ENCODE peak calls at places on chromosomes 12 and 14, in seven cellular contexts. D is AG10803, J is Peyer's patch, K is endothelial cell of umbilical vein, R is choroid plexus epithelial cell, Y is heart right ventricle, A is mucosa of descending colon. C is an unnamed sample.

GRCh38 chr12:26274441-26275312 is 79.3 kb downstream of the SSPN start:
- DNase-seq in D (peak), J (peak), K (peak), R (peak), Y (peak), A (peak), C (peak)

GRCh38 chr12:20792971-20793370 is 17.5 kb upstream of the SLCO1B3 start:
- DNase-seq in D (no peak), J (no peak), K (no peak), R (no peak), Y (no peak), A (no peak), C (no peak)

GRCh38 chr12:24494401-24494800 is 454.5 kb downstream of the BCAT1 start:
- DNase-seq in D (no peak), J (no peak), K (no peak), R (peak), Y (no peak), A (no peak), C (no peak)

GRCh38 chr12:100578923-100579322 is 5.4 kb downstream of the GAS2L3 start:
- DNase-seq in D (no peak), J (no peak), K (no peak), R (no peak), Y (no peak), A (no peak), C (no peak)

GRCh38 chr14:54220122-54220691 is 176.6 kb upstream of the CDKN3 start:
- DNase-seq in D (no peak), J (no peak), K (peak), R (no peak), Y (peak), A (no peak), C (no peak)

GRCh38 chr12:29863665-29864064 is 79.9 kb upstream of the TMTC1 start:
- DNase-seq in D (no peak), J (no peak), K (no peak), R (no peak), Y (no peak), A (no peak), C (no peak)

GRCh38 chr14:65491274-65491673 is 78.7 kb downstream of the FUT8 start:
- DNase-seq in D (no peak), J (no peak), K (no peak), R (no peak), Y (no peak), A (no peak), C (no peak)

GRCh38 chr12:75545636-75546035 is 34.2 kb upstream of the KRR1 start:
- DNase-seq in D (no peak), J (no peak), K (no peak), R (no peak), Y (no peak), A (no peak), C (no peak)

GRCh38 chr12:24879644-24880043 is 69.3 kb downstream of the BCAT1 start:
- DNase-seq in D (peak), J (no peak), K (no peak), R (peak), Y (no peak), A (no peak), C (no peak)

GRCh38 chr14:36229262-36229661 is 52.7 kb upstream of the PTCSC3 start:
- DNase-seq in D (no peak), J (no peak), K (no peak), R (no peak), Y (no peak), A (no peak), C (no peak)

GRCh38 chr12:105862163-105862821 is 276.5 kb downstream of the NUAK1 start:
- DNase-seq in D (no peak), J (no peak), K (peak), R (no peak), Y (no peak), A (peak), C (no peak)

GRCh38 chr14:49306152-49306751 is 279.9 kb downstream of the RPS29 start:
- DNase-seq in D (peak), J (no peak), K (peak), R (peak), Y (no peak), A (no peak), C (peak)

GRCh38 chr12:117012189-117012805 is 86.9 kb downstream of the TESC start:
- DNase-seq in D (peak), J (no peak), K (no peak), R (peak), Y (no peak), A (no peak), C (peak)

GRCh38 chr12:121845699-121846098 is 13.0 kb downstream of the HPD start:
- DNase-seq in D (no peak), J (no peak), K (no peak), R (no peak), Y (no peak), A (no peak), C (no peak)

GRCh38 chr14:65359503-65359902 is 53.0 kb upstream of the FUT8 start:
- DNase-seq in D (peak), J (no peak), K (peak), R (peak), Y (no peak), A (no peak), C (peak)

GRCh38 chr14:61298834-61299233 is 17.7 kb upstream of the TMEM30B start:
- DNase-seq in D (no peak), J (peak), K (no peak), R (no peak), Y (no peak), A (no peak), C (no peak)

GRCh38 chr14:61296151-61296550 is 15.0 kb upstream of the TMEM30B start:
- DNase-seq in D (no peak), J (no peak), K (no peak), R (no peak), Y (no peak), A (no peak), C (no peak)

GRCh38 chr14:61297581-61297980 is 16.4 kb upstream of the TMEM30B start:
- DNase-seq in D (no peak), J (no peak), K (no peak), R (no peak), Y (no peak), A (no peak), C (no peak)

GRCh38 chr14:61300209-61300608 is 19.1 kb upstream of the TMEM30B start:
- DNase-seq in D (no peak), J (no peak), K (peak), R (no peak), Y (no peak), A (no peak), C (no peak)

DNA sequence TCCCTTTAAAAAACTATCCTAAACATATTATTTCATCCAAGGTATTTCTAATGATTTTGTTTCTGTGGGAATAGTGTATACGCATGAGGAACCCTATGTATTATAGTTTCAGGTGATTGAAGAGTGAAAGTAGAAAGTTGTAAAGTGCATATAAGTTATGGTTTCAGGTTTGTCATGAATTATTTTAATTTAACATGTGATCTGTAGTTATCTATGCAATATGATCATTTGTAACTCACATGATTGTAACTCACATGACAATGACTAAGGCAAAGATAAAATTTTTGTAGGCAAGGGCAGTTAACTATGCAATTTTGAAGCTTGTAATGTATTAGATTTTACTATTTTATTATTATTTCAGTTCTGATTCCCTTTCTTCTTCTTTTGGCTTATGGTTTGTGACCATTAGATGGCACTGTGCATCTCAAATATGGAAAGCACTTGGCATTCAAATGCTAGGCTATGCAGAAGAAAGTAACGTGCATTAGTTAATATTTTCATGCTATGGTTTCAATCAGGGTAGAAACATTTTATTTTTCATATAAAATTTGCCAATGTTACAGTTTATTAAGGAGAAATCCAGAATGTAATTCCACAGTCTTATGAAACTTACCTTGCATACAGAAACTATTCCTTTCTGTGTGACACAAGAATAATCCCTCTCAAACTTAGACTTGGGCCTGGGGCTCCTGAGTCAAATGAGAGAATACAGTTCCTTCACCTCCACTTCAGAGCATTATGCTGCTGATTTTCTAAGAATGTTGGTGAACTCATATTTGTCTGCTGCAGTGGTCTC is 15.8 kb upstream of the TMEM30B start:
- DNase-seq in D (peak), J (no peak), K (peak), R (peak), Y (no peak), A (no peak), C (peak)
- TF ChIP-seq CTCF in D (peak), J (peak), K (peak), R (peak), Y (peak), A (peak), C (peak)

GRCh38 chr12:32897688-32898573 is 1.4 kb upstream of the PKP2 start:
- DNase-seq in D (no peak), J (no peak), K (no peak), R (no peak), Y (no peak), A (no peak), C (no peak)
- H3K4me3 ChIP-seq in D (no peak), J (peak), K (no peak), R (no peak), Y (no peak), A (no peak), C (peak)

DNA sequence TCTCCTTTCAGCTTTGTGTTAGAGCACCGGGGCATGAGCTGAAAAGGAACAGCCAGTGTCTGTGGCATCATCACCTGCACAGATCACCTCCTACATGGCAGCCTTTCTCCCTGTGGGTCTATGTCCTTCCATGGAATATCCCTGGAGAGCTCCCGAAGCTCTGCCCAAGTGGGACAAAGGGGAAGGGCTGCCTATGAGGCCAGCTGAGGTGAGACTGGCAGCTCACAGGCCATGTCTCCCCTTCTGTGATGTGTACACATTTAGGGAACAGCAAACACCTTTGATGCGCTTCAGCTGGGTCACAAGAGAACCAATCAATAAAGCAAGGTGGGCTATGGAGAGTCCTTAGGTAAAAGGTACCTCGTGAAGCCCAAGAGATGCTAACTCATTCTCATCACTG is 4.1 kb downstream of the PROX2 start:
- DNase-seq in D (no peak), J (no peak), K (no peak), R (no peak), Y (no peak), A (no peak), C (no peak)
- TF ChIP-seq CTCF in D (no peak), J (no peak), K (no peak), R (no peak), Y (no peak), A (no peak), C (no peak)

GRCh38 chr14:29353473-29353872 is 574.2 kb downstream of the PRKD1 start:
- DNase-seq in D (no peak), J (no peak), K (no peak), R (no peak), Y (no peak), A (no peak), C (no peak)
- H3K4me3 ChIP-seq in D (no peak), J (no peak), K (no peak), R (no peak), Y (no peak), A (no peak), C (no peak)

DNA sequence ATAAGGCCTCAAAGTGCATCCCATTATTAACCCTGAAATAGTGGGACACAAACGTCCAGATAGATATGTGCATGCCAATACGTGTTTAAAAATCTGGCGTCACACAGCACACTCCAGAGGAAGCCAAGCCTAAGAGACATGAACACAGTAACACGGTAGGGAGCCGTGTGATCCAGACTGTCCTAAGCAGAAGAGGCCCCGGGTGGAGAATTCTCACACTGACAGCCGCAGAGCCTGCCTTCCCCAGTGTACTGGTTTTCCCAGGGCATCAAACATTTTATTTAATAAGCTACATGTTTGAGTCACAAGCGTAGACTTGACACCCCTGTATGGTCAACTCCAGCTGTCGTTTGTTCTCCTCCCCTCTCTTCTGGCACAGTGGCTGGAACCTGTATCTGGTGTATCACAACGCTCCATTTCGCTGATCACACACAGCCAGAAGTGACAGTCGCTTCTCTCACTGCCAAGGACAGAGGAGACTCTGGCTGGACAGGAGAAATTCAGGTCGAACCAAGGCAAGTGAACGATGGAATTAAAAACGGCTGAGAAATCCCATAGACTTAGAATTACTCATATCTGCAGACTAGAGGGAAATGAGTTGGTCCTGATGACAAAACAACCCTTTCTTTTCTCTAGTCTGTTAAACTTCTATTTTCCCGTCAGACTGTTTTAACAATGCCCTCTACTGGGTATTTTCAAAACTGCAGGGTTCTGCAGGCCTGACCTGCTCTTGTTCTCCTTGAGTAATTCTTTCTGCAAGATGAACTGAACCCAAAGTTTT is 359.9 kb downstream of the RGS6 start:
- DNase-seq in D (peak), J (no peak), K (peak), R (peak), Y (peak), A (no peak), C (peak)
- TF ChIP-seq CTCF in D (peak), J (peak), K (peak), R (peak), Y (peak), A (no peak), C (peak)

DNA sequence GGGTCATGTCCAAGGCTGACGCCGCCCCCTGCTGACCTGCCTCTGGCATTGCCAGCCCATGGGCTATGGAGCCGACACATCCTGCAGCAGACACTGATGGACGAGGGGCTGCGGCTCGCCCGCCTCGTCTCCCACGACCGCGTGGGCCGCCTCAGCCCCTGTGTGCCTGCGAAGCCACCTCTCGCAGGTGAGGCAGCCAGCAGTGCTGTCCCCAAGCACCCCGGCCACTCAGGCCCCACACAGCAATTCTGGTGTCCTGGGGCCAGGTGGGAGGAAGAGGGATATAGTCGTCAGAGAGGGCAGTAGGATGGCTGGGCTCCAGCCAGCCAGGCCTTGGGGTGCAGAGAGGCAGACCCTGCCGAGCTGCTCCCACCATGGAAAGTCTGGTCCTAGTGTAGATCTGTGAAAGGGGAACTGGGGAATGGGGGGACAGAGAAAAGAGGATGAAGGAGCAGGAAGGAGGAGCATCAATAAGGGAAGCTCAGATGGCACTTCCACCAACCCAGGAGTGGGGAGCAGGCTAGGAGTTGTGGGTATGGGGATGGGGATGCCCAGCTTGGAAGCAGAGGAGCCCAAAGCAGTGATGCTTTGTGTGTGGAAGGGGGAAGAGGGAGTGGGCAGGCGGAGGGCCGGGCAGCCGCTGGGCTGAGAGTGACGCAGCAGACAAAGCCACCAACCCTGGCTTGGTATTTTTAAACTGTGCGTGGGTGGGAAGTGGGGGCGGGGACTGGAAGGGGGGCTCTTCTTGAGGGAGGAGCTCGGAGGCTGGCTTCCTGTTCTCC is 4.7 kb downstream of the NAB2 start:
- DNase-seq in D (peak), J (peak), K (peak), R (peak), Y (peak), A (peak), C (peak)
- H3K4me3 ChIP-seq in D (no peak), J (no peak), K (no peak), R (peak), Y (no peak), A (no peak), C (peak)

DNA sequence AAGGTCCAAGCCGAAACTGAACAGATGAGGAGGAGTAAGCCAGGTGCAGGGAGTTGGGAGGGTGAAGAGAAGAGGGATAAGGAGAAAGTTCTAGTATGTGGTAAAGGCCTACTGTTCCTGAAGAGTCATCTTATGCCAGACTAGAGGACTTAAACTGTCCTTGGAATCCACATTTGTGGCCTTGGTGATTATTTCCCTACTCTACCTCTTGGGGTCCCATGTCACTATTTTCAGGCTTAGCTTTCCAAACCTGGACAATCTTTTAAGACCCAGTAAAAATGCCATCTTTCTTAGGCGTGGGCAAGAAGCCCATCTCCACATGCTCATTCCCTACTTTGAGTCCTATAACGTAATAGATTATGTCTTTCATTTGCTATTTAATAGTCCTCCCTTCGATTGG is 40.1 kb upstream of the CRY1 start:
- DNase-seq in D (no peak), J (no peak), K (no peak), R (no peak), Y (no peak), A (no peak), C (no peak)
- TF ChIP-seq CTCF in D (no peak), J (no peak), K (no peak), R (peak), Y (no peak), A (no peak), C (peak)

GRCh38 chr12:79688376-79689040 is 2.3 kb downstream of the PAWR start:
- DNase-seq in D (peak), J (no peak), K (peak), R (no peak), Y (no peak), A (no peak), C (peak)
- H3K4me3 ChIP-seq in D (peak), J (peak), K (peak), R (peak), Y (no peak), A (no peak), C (peak)

GRCh38 chr12:131833896-131834641 is 5.9 kb downstream of the MMP17 start:
- DNase-seq in D (no peak), J (no peak), K (no peak), R (peak), Y (no peak), A (peak), C (peak)

GRCh38 chr12:131832393-131833231 is 4.4 kb downstream of the MMP17 start:
- DNase-seq in D (peak), J (no peak), K (no peak), R (peak), Y (no peak), A (peak), C (no peak)

GRCh38 chr12:131831635-131832041 is 3.4 kb downstream of the MMP17 start:
- DNase-seq in D (peak), J (no peak), K (no peak), R (peak), Y (no peak), A (no peak), C (no peak)

GRCh38 chr12:131834798-131835615 is 6.8 kb downstream of the MMP17 start:
- DNase-seq in D (no peak), J (no peak), K (no peak), R (no peak), Y (no peak), A (peak), C (peak)

DNA sequence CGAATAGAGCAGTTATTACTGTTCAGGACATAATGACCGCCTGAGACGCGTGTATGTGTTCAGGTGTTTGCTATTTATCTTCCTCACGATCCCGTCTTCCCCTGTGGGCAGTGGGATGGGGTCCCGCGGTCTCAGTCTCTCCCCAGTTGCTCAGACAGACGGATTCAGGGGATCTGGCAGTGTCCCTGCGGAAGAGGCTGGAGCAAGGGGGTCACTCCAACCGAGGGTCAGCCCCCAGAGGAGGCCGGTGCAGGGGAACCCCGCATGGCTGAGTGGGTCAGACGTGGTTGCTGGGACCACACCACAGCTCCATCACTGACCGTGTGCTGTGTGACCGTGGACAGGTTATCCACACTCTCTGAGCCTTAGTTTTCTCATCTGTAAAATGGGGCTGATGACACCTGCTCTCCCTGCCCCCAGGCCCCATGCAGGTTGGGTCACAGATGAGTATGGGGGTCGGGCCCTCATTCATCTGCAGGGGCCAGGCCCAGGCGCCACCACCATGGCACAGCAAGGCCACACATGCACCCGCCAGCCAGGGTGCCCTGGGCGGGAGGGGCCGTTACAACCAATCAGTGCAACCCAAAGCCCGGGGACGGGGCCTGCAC is 5.2 kb downstream of the MMP17 start:
- DNase-seq in D (no peak), J (no peak), K (no peak), R (no peak), Y (no peak), A (peak), C (no peak)
- TF ChIP-seq CTCF in D (no peak), J (no peak), K (no peak), R (no peak), Y (no peak), A (no peak), C (no peak)

GRCh38 chr12:57178213-57178612 is 30.8 kb upstream of the LRP1-AS start:
- DNase-seq in D (no peak), J (no peak), K (no peak), R (no peak), Y (no peak), A (peak), C (no peak)

GRCh38 chr12:57175428-57176138 is 28.2 kb upstream of the LRP1-AS start:
- DNase-seq in D (peak), J (peak), K (peak), R (peak), Y (peak), A (peak), C (peak)

GRCh38 chr12:57177354-57177753 is 29.9 kb upstream of the LRP1-AS start:
- DNase-seq in D (no peak), J (no peak), K (no peak), R (no peak), Y (no peak), A (peak), C (no peak)

GRCh38 chr12:57176846-57177245 is 29.4 kb upstream of the LRP1-AS start:
- DNase-seq in D (no peak), J (no peak), K (no peak), R (peak), Y (no peak), A (no peak), C (peak)

GRCh38 chr12:57176139-57176477 is 28.7 kb upstream of the LRP1-AS start:
- DNase-seq in D (no peak), J (no peak), K (no peak), R (no peak), Y (no peak), A (no peak), C (no peak)
- H3K4me3 ChIP-seq in D (no peak), J (no peak), K (no peak), R (no peak), Y (no peak), A (no peak), C (no peak)